ENCODE peak calls at places on chromosomes 5 and 9, in five cellular contexts. I, X, V, A and D are unnamed samples.

GRCh38 chr9:135785013-135785575 is 83.1 kb downstream of the KCNT1 start:
- DNase-seq in V (no peak), I (no peak), A (no peak), X (no peak), D (no peak)

GRCh38 chr9:19252174-19252884 is 21.8 kb downstream of the DENND4C start:
- DNase-seq in A (no peak), I (no peak), V (no peak), X (peak; percentile 2), D (no peak)

GRCh38 chr9:17600962-17601593 is 22.2 kb downstream of the SH3GL2 start:
- DNase-seq in V (no peak), I (no peak), X (peak; percentile 8), A (no peak), D (no peak)

GRCh38 chr9:2281031-2281802 is 266.1 kb downstream of the SMARCA2 start:
- DNase-seq in X (peak; percentile 28), V (peak; percentile 6), A (no peak), I (no peak), D (no peak)

GRCh38 chr9:29212590-29213373 is 1639.5 kb upstream of the C9orf72 start:
- DNase-seq in I (no peak), X (no peak), A (no peak), V (no peak), D (no peak)

GRCh38 chr9:137044502-137045177 is 1.3 kb downstream of the NPDC1 start:
- DNase-seq in X (no peak), V (no peak), I (no peak), A (no peak), D (no peak)

GRCh38 chr9:2243666-2244555 is 228.8 kb downstream of the SMARCA2 start:
- DNase-seq in X (peak; percentile 74), A (no peak), V (no peak), I (no peak), D (no peak)

GRCh38 chr9:112861155-112861554 is 29.5 kb downstream of the SLC46A2 start:
- DNase-seq in I (no peak), A (no peak), V (no peak), X (no peak), D (no peak)

GRCh38 chr5:21654-22233 is 70.2 kb upstream of the PLEKHG4B start:
- DNase-seq in V (peak; percentile 31), A (no peak), I (no peak), X (peak; percentile 27), D (no peak)

GRCh38 chr9:126051446-126052130 is 275.0 kb upstream of the MVB12B start:
- DNase-seq in X (no peak), A (no peak), V (no peak), I (no peak), D (no peak)

GRCh38 chr5:106171708-106172107 is 1499.0 kb downstream of the EFNA5 start:
- DNase-seq in X (peak; percentile 78), A (no peak), V (no peak), I (no peak), D (no peak)

GRCh38 chr5:57871496-57871895 is 388.9 kb upstream of the ACTBL2 start:
- DNase-seq in A (no peak), V (no peak), I (no peak), X (no peak), D (no peak)

GRCh38 chr5:76980518-76981144 is 27.8 kb downstream of the CRHBP start:
- DNase-seq in I (no peak), V (no peak), A (no peak), X (no peak), D (no peak)

GRCh38 chr5:148202531-148203092 is at the start of gene SPINK6:
- DNase-seq in A (no peak), V (no peak), X (no peak), I (no peak), D (no peak)

GRCh38 chr5:155728146-155728856 is 598.7 kb upstream of the SGCD start:
- DNase-seq in V (peak; percentile 76), X (peak; percentile 9), I (no peak), A (no peak), D (no peak)

GRCh38 chr5:13660072-13660471 is 284.4 kb downstream of the DNAH5 start:
- DNase-seq in A (no peak), V (peak; percentile 42), I (no peak), X (peak; percentile 16), D (no peak)

GRCh38 chr9:106874657-106875056 is 11.7 kb downstream of the ZNF462 start:
- DNase-seq in V (peak; percentile 53), X (peak; percentile 40), A (no peak), I (no peak), D (no peak)

GRCh38 chr9:134823623-134824022 is 57.0 kb upstream of the FCN2 start:
- DNase-seq in V (no peak), I (no peak), X (no peak), A (no peak), D (no peak)

GRCh38 chr9:13899924-13900323 is 414.0 kb downstream of the NFIB start:
- DNase-seq in X (peak; percentile 14), A (no peak), V (no peak), I (no peak), D (no peak)

GRCh38 chr5:151825445-151825844 is 53.7 kb downstream of the G3BP1 start:
- DNase-seq in A (no peak), X (peak; percentile 79), I (peak; percentile 33), V (peak; percentile 82), D (no peak)

GRCh38 chr9:96245399-96245798 is 56.6 kb downstream of the HSD17B3 start:
- DNase-seq in V (no peak), I (no peak), X (no peak), A (no peak), D (no peak)

GRCh38 chr5:5751987-5752386 is 329.5 kb downstream of the ICE1 start:
- DNase-seq in I (no peak), A (no peak), X (no peak), V (no peak), D (no peak)

GRCh38 chr5:73236541-73237128 is 63.6 kb downstream of the TMEM174 start:
- DNase-seq in X (no peak), I (no peak), A (no peak), V (no peak), D (no peak)

GRCh38 chr9:18297532-18297872 is 176.5 kb upstream of the ADAMTSL1 start:
- DNase-seq in A (no peak), I (no peak), X (no peak), V (no peak), D (no peak)

GRCh38 chr9:120608421-120608820 is 28.5 kb upstream of the CDK5RAP2 start:
- DNase-seq in I (no peak), V (no peak), X (peak; percentile 36), A (no peak), D (no peak)

GRCh38 chr9:120612218-120612617 is 32.3 kb upstream of the CDK5RAP2 start:
- DNase-seq in V (no peak), X (no peak), I (no peak), A (no peak), D (no peak)

GRCh38 chr9:120611690-120612068 is 31.7 kb upstream of the CDK5RAP2 start:
- DNase-seq in V (no peak), A (no peak), I (no peak), X (no peak), D (no peak)

GRCh38 chr9:120609636-120610035 is 29.7 kb upstream of the CDK5RAP2 start:
- DNase-seq in I (no peak), X (peak; percentile 27), A (no peak), V (no peak), D (no peak)

DNA sequence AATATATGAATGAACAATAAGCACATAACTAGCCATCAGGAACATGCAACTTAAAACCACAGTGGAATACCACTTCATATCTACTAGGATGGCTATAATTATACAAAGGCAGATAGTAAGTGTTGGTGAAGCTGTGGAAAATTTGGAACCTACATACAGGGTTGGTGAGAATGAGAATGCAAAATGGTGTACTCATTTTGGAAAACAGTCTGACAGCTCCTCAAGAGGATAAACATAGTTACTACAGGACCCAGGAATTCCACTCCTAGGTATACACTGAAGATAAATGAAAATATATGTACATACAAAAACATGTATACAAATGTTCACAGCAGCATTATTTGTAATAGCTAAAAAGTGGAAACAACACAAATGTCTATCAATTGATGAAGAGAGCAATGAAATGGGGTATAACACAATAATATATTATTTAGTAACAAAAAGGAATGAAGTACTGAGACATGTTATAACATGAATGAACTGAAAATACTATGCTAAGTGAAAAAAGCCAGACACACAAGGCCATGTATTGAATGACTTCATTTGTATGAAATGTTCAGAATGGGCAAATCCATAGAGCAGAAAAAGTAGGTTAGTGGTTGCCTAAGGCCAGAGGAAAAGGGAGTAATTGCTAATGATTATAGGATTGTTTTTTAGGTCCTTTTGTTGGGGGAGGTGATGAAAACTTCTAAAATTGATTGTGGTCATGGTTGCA is 31.2 kb upstream of the CDK5RAP2 start:
- DNase-seq in A (no peak), I (no peak), V (peak; percentile 18), X (peak; percentile 32), D (no peak)
- TF ChIP-seq CTCF in A (no peak), I (no peak), V (peak; percentile 19), X (peak; percentile 41), D (no peak)

GRCh38 chr9:89919171-89919681 is 314.4 kb downstream of the GADD45G start:
- DNase-seq in V (no peak), X (no peak), I (no peak), A (no peak), D (no peak)
- TF ChIP-seq CTCF in V (no peak), X (no peak), I (no peak), A (no peak), D (no peak)

DNA sequence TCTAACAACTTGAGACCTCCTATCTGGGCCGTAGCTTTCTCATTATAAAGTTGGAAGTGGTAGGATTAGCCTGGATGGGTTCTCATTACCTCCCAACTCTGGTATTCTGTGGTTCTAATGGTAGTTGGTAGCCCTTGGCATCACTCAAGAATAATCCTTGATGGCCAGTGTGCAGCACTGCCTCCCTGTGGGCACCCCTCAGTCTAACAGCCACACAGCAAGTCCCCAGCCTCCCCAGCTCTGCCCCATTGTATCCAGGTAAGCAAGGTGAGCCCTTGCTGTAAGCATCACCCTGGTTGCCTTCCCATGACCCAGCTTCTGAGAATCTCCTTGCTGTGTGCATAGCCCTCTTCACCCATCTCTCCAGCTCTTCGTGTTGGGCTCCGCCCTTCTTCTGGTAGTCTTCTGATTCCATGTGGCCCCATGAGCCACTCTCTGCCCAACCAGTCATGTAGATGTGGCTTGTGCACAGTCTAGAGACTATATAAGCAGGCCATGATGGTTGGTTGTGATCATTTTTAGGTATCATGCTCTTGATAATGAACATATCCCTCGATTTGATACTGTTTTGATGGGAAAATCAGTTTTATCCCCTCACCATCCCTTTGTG is 57.6 kb upstream of the GRHPR start:
- DNase-seq in V (no peak), I (no peak), X (no peak), A (no peak), D (no peak)
- TF ChIP-seq CTCF in V (peak; percentile 7), I (no peak), X (peak; percentile 24), A (no peak), D (no peak)

GRCh38 chr5:168443533-168443932 is 42.7 kb upstream of the RARS1 start:
- DNase-seq in V (peak; percentile 62), X (no peak), A (no peak), I (no peak), D (no peak)
- TF ChIP-seq CTCF in V (no peak), X (no peak), A (no peak), I (no peak), D (no peak)

GRCh38 chr5:129547137-129547536 is 87.0 kb downstream of the ADAMTS19 start:
- DNase-seq in X (no peak), A (no peak), V (no peak), I (no peak), D (no peak)

GRCh38 chr5:129541648-129542251 is 81.7 kb downstream of the ADAMTS19 start:
- DNase-seq in A (no peak), V (no peak), X (peak; percentile 39), I (no peak), D (no peak)
- TF ChIP-seq CTCF in A (no peak), V (no peak), X (peak; percentile 35), I (no peak), D (no peak)